ENCODE peak calls at places on chromosomes 7 and 10, in six cellular contexts. U, S, N, P, F and Q are unnamed samples.

GRCh38 chr10:50605280-50606270 is 18.2 kb downstream of the SGMS1 start:
- DNase-seq in U (no peak), S (peak), N (no peak), P (no peak), F (peak), Q (peak)

GRCh38 chr10:66472156-66472555 is 453.7 kb upstream of the LRRTM3 start:
- DNase-seq in U (no peak), S (no peak), N (no peak), P (no peak), F (no peak), Q (no peak)

GRCh38 chr7:106425017-106425719 is 140.4 kb upstream of the NAMPT start:
- DNase-seq in U (no peak), S (peak), N (peak), P (no peak), F (peak), Q (peak)

GRCh38 chr7:120996333-120996982 is 7.9 kb downstream of the CPED1 start:
- DNase-seq in U (no peak), S (no peak), N (no peak), P (peak), F (peak), Q (peak)

GRCh38 chr7:93935112-93935511 is 13.6 kb downstream of the GNG11 start:
- DNase-seq in U (no peak), S (no peak), N (no peak), P (no peak), F (no peak), Q (peak)

GRCh38 chr7:22361795-22362194 is 4.8 kb upstream of the RAPGEF5 start:
- DNase-seq in U (no peak), S (no peak), N (no peak), P (no peak), F (peak), Q (peak)

GRCh38 chr10:89813546-89813945 is 112.2 kb downstream of the KIF20B start:
- DNase-seq in U (no peak), S (no peak), N (no peak), P (no peak), F (no peak), Q (no peak)

GRCh38 chr7:68622500-68622899 is 975.8 kb upstream of the AUTS2 start:
- DNase-seq in U (no peak), S (no peak), N (no peak), P (no peak), F (no peak), Q (no peak)

GRCh38 chr7:44617225-44617885 is 10.9 kb downstream of the OGDH start:
- DNase-seq in U (no peak), S (no peak), N (no peak), P (no peak), F (peak), Q (no peak)

GRCh38 chr10:43857206-43857952 is 208.7 kb upstream of the ZNF32 start:
- DNase-seq in U (no peak), S (no peak), N (no peak), P (no peak), F (peak), Q (no peak)

GRCh38 chr7:96649981-96650380 is 59.7 kb downstream of the SEM1 start:
- DNase-seq in U (no peak), S (no peak), N (no peak), P (no peak), F (peak), Q (no peak)

GRCh38 chr7:114916261-114916892 is 5.5 kb upstream of the MDFIC start:
- DNase-seq in U (no peak), S (no peak), N (no peak), P (no peak), F (no peak), Q (no peak)

GRCh38 chr7:131231381-131232220 is 96.1 kb upstream of the MKLN1 start:
- DNase-seq in U (no peak), S (peak), N (peak), P (peak), F (peak), Q (no peak)

GRCh38 chr7:112869111-112869774 is 79.0 kb upstream of the TMEM168 start:
- DNase-seq in U (peak), S (peak), N (peak), P (peak), F (peak), Q (peak)

GRCh38 chr7:30760514-30761213 is 8.7 kb downstream of the INMT start:
- DNase-seq in U (no peak), S (no peak), N (no peak), P (no peak), F (no peak), Q (no peak)

GRCh38 chr7:2436341-2437104 is 33.1 kb downstream of the CHST12 start:
- DNase-seq in U (no peak), S (no peak), N (no peak), P (no peak), F (no peak), Q (no peak)

GRCh38 chr10:133134411-133135115 is 25.5 kb upstream of the KNDC1 start:
- DNase-seq in U (no peak), S (no peak), N (no peak), P (no peak), F (no peak), Q (no peak)